ENCODE peak calls at places on chromosomes 5 and 9, in five cellular contexts. M is GM06990, U is astrocyte of the cerebellum, Q is A549, Y is left lung. V is an unnamed sample.

GRCh38 chr5:133433133-133433532 is 179.2 kb downstream of the FSTL4 start:
- DNase-seq in M (no peak), U (no peak), Q (no peak), Y (no peak), V (no peak)

GRCh38 chr5:67676863-67677262 is 480.3 kb upstream of the CD180 start:
- DNase-seq in M (no peak), U (no peak), Q (no peak), Y (no peak), V (no peak)

GRCh38 chr5:153122416-153122815 is 368.1 kb upstream of the GRIA1 start:
- DNase-seq in M (no peak), U (no peak), Q (no peak), Y (no peak), V (no peak)

GRCh38 chr5:100004969-100005368 is 530.2 kb upstream of the FAM174A start:
- DNase-seq in M (no peak), U (no peak), Q (no peak), Y (no peak), V (no peak)

GRCh38 chr5:76402251-76402879 is 720 bp upstream of the IQGAP2 start:
- DNase-seq in M (peak), U (no peak), Q (peak), Y (peak), V (peak)

GRCh38 chr9:13860019-13860418 is 453.9 kb downstream of the NFIB start:
- DNase-seq in M (no peak), U (no peak), Q (no peak), Y (no peak), V (no peak)

GRCh38 chr5:134749415-134749814 is 9.2 kb upstream of the DDX46 start:
- DNase-seq in M (no peak), U (no peak), Q (no peak), Y (no peak), V (no peak)

GRCh38 chr9:79574716-79575242 is 3.0 kb downstream of the TLE4 start:
- DNase-seq in M (no peak), U (no peak), Q (no peak), Y (no peak), V (no peak)

GRCh38 chr9:113511856-113512761 is 48.6 kb downstream of the RGS3 start:
- DNase-seq in M (peak), U (no peak), Q (no peak), Y (no peak), V (no peak)

GRCh38 chr5:65100846-65101678 is 332.3 kb downstream of the CWC27 start:
- DNase-seq in M (no peak), U (peak), Q (peak), Y (peak), V (peak)

GRCh38 chr9:69035438-69036316 is at the start of gene FXN:
- DNase-seq in M (peak), U (no peak), Q (peak), Y (peak), V (peak)

GRCh38 chr5:55220433-55221185 is 6.5 kb downstream of the MCIDAS start:
- DNase-seq in M (no peak), U (no peak), Q (no peak), Y (no peak), V (peak)

GRCh38 chr5:119405444-119405843 is 46.9 kb upstream of the HSD17B4 start:
- DNase-seq in M (no peak), U (no peak), Q (no peak), Y (no peak), V (no peak)

GRCh38 chr5:103498211-103498610 is 64.4 kb downstream of the NUDT12 start:
- DNase-seq in M (no peak), U (no peak), Q (no peak), Y (no peak), V (no peak)

GRCh38 chr5:60586307-60586901 is 113.6 kb downstream of the DEPDC1B start:
- DNase-seq in M (peak), U (peak), Q (no peak), Y (no peak), V (no peak)

GRCh38 chr5:35799751-35800150 is 56.9 kb upstream of the IL7R start:
- DNase-seq in M (no peak), U (no peak), Q (no peak), Y (no peak), V (no peak)

GRCh38 chr9:72292874-72293607 is 72.0 kb downstream of the ZFAND5 start:
- DNase-seq in M (no peak), U (peak), Q (peak), Y (peak), V (no peak)

GRCh38 chr5:27020965-27021364 is 17.4 kb downstream of the CDH9 start:
- DNase-seq in M (no peak), U (peak), Q (no peak), Y (no peak), V (no peak)

GRCh38 chr9:125810161-125810560 is 63.0 kb downstream of the PBX3 start:
- DNase-seq in M (no peak), U (no peak), Q (no peak), Y (no peak), V (no peak)

GRCh38 chr9:103355000-103355399 is 359.9 kb downstream of the CYLC2 start:
- DNase-seq in M (no peak), U (no peak), Q (no peak), Y (no peak), V (no peak)

GRCh38 chr5:43000198-43000840 is 39.8 kb downstream of the ANXA2R start:
- DNase-seq in M (no peak), U (no peak), Q (no peak), Y (no peak), V (no peak)

GRCh38 chr5:116908537-116908936 is 333.9 kb upstream of the SEMA6A start:
- DNase-seq in M (no peak), U (no peak), Q (no peak), Y (no peak), V (no peak)

GRCh38 chr5:9621379-9621903 is 8.7 kb downstream of the TAS2R1 start:
- DNase-seq in M (no peak), U (no peak), Q (no peak), Y (no peak), V (no peak)

GRCh38 chr9:137551656-137552534 is at the start of gene MRPL41:
- DNase-seq in M (peak), U (peak), Q (peak), Y (peak), V (peak)

GRCh38 chr5:76145945-76146344 is 62.8 kb downstream of the SV2C start:
- DNase-seq in M (no peak), U (peak), Q (peak), Y (no peak), V (no peak)

DNA sequence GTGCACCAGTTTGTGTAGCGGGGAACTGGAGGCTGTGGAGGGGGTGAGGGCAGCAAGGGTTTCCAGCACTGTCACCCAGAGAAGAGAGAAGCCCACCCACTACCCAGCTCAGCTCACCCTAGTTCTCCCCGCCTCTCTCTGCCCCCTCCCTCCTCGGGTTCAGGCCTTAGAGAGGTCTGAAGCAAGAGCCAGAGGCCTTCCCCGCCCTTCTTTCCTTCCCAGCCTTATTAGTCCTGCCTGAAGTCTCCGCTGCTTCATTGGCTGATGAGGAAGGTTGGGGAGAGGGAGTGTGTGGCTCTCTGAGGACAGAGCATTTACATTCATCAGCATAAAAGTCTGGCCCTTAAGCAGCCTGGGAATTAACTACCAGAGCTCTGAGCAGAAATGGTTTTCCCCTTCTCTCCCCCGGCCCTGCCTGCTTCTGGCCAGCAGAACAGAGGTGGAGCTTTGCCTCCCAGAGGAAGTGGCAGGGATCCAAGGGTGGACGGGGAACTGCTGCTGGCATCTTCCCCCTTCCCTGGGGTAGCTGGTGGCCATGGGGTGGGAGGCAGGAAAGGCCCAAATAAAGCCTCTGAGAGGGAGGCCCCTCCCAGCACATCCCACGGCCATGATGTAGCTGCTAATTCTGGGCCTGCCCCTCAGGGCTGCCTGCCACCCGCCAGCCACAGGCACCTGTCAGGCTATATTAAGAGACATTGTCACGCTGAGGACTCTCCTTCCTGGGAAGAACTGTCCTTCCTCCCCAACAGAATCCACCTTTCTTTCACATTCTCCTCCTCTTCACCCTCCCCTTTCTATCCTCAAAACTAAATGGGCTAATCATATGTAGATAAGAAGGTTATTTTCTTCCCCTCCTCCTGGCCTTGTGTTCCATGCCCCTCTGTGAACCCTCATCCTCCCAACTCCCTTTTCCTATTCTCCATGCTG is 4.2 kb downstream of the DNAJB5 start:
- DNase-seq in M (peak), U (no peak), Q (no peak), Y (peak), V (peak)
- H3K4me3 ChIP-seq in M (no peak), U (no peak), Q (no peak), Y (no peak), V (no peak)

GRCh38 chr5:164324239-164324638 is 818.8 kb downstream of the MAT2B start:
- DNase-seq in M (no peak), U (no peak), Q (no peak), Y (no peak), V (no peak)

DNA sequence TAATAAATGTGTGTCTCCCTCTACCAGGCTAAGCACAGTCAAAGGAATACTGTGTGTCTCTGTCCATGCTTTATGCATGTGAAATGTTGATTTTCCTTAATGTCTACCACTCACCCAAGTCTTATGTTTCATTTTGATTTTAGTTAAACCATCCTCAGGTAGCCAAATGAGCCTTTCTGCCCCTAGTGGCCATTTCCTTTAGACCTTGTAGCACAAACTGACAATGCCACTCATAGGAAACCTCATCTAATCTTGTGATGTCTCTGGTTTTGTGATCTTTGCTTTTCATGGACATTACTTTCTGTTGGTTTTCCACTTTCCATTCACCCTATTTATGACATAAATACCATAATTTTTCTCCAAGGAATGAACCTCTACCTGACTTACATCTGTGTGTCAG is 820.8 kb downstream of the MAT2B start:
- DNase-seq in M (no peak), U (no peak), Q (no peak), Y (no peak), V (no peak)
- H3K4me3 ChIP-seq in M (no peak), U (no peak), Q (no peak), Y (no peak), V (no peak)

GRCh38 chr9:127756233-127756632 is 21.1 kb upstream of the TOR2A start:
- DNase-seq in M (no peak), U (no peak), Q (no peak), Y (no peak), V (no peak)
- H3K4me3 ChIP-seq in M (no peak), U (no peak), Q (no peak), Y (peak), V (no peak)

DNA sequence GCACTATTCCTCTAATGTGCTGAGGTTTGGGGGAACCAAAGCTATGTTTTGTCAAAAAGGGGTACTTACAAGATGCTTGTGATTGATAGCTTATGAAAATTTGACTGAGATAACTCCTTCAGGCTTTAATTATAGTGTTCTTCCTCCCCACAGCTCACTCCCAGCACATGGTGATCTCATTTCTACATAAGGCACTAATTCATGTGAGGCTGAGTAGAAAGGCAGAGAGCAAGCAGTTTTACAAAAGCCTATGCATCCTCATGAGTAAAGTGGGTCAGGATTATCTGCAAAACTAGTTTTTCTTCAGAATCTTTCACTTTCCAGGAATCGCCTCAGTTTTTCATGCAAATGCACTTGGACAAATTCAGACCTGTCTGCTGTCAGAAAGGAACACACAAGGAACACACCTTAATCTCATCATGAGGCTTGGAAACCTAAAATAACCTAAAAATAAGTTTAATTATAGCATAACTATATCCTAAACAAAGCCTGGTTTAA is 92.1 kb upstream of the FBN2 start:
- DNase-seq in M (no peak), U (no peak), Q (no peak), Y (no peak), V (no peak)
- H3K4me3 ChIP-seq in M (no peak), U (no peak), Q (no peak), Y (no peak), V (no peak)

DNA sequence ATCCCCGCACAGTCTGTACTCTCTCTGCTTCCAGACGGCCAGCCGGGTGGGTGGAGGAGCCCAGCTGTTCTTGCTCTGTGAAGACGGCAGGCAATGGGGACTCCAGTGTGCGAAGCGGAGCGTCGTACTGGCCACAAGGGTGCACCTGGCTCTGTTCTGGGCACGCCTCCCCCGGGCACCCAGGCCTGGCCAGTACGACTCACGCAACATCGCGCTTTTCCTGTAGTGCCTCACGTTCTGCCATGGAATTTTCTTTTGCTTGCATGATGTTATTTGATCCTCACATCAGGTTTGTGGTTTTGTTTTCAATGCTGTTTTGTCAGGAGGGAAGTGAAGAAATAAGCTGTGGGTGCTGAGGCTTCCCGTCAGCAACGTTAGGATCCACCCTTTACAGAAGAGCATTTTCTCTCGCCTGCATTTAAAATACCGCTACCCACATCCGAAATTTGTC is 311.7 kb downstream of the TRIM36 start:
- DNase-seq in M (no peak), U (peak), Q (no peak), Y (no peak), V (no peak)
- H3K4me3 ChIP-seq in M (no peak), U (no peak), Q (no peak), Y (no peak), V (no peak)

GRCh38 chr9:112261133-112261532 is 72.3 kb downstream of the PTBP3 start:
- DNase-seq in M (no peak), U (no peak), Q (no peak), Y (no peak), V (no peak)
- H3K4me3 ChIP-seq in M (no peak), U (no peak), Q (no peak), Y (no peak), V (no peak)

V was measured in pancreas.